ENCODE peak calls at places on chromosomes 12 and 14, in five cellular contexts. X is neuronal stem cell, G is GM23338, Z is GM23248, I is hepatocyte. Y is an unnamed sample.

GRCh38 chr12:108190529-108190928 is 61.4 kb downstream of the WSCD2 start:
- DNase-seq in X (no peak), G (no peak), Z (no peak), I (peak; percentile 22), Y (no peak)

GRCh38 chr14:104044016-104044415 is 41.5 kb upstream of the ASPG start:
- DNase-seq in X (no peak), I (no peak), G (no peak), Z (no peak), Y (no peak)

GRCh38 chr14:44912041-44912869 is 49.5 kb downstream of the KLHL28 start:
- DNase-seq in X (no peak), G (peak; percentile 32), Z (peak; percentile 36), I (no peak), Y (no peak)

GRCh38 chr14:39212034-39212433 is 21.7 kb upstream of the MIA2 start:
- DNase-seq in I (no peak), X (no peak), G (no peak), Z (no peak), Y (no peak)

GRCh38 chr14:99649219-99649618 is 4.3 kb downstream of the HHIPL1 start:
- DNase-seq in G (no peak), X (no peak), Z (peak; percentile 73), I (no peak), Y (no peak)

GRCh38 chr12:7667025-7667575 is 1.4 kb upstream of the APOBEC1 start:
- DNase-seq in Z (peak; percentile 47), I (no peak), G (peak; percentile 82), X (no peak), Y (no peak)

GRCh38 chr12:12007713-12008231 is 63.0 kb upstream of the BCL2L14 start:
- DNase-seq in G (no peak), X (no peak), Z (no peak), I (no peak), Y (no peak)

GRCh38 chr14:80628547-80628946 is 313.0 kb downstream of the CEP128 start:
- DNase-seq in G (no peak), Z (no peak), I (peak; percentile 41), X (no peak), Y (no peak)

GRCh38 chr14:101227611-101228594 is 324.4 kb upstream of the RTL1 start:
- DNase-seq in Z (no peak), G (no peak), X (no peak), I (no peak), Y (no peak)

GRCh38 chr14:67317822-67318221 is 41.8 kb downstream of the ATP6V1D start:
- DNase-seq in I (no peak), Z (no peak), G (no peak), X (no peak), Y (no peak)

GRCh38 chr12:4037747-4038312 is 164.6 kb upstream of the PARP11 start:
- DNase-seq in I (peak; percentile 73), X (no peak), G (peak; percentile 74), Z (peak; percentile 67), Y (peak; percentile 59)

GRCh38 chr14:104979758-104980591 is 1.8 kb upstream of the AHNAK2 start:
- DNase-seq in Z (no peak), G (no peak), I (peak; percentile 39), X (no peak), Y (no peak)

GRCh38 chr12:7716391-7716790 is 5.2 kb downstream of the DPPA3 start:
- DNase-seq in I (peak; percentile 19), X (no peak), G (peak; percentile 59), Z (peak; percentile 5), Y (peak; percentile 63)

GRCh38 chr14:75292886-75293285 is 14.3 kb downstream of the FOS start:
- DNase-seq in Z (no peak), X (no peak), G (no peak), I (no peak), Y (no peak)

GRCh38 chr12:109232731-109233130 is 76.4 kb downstream of the FOXN4 start:
- DNase-seq in I (no peak), X (no peak), G (no peak), Z (no peak), Y (no peak)

DNA sequence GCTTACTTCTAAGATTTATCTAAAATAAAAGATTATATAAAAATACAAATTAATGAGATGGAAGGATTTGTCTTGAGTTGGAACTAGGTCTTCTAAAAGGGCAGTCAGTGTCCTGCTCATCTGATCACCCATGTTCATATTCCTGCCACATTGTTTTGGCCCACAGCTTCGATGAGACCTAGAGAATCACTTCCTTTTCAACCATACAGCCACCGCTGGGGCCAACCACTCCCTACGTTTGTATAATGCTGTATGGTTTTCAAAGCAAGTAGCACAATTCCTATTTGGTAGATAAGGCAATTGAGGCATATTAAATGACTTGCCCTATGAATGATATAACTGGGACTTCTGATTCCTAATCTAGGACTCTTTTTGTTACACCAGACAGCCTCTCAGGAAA is 249.4 kb downstream of the ZFP36L1 start:
- DNase-seq in Z (no peak), I (no peak), G (no peak), X (no peak), Y (no peak)
- H3K4me1 ChIP-seq in Z (peaks cover 58% of the 10 kb centered on the region), I (peaks cover 22% of the 10 kb centered on the region), G (peaks cover 4% of the 10 kb centered on the region), X (peaks cover 29% of the 10 kb centered on the region), Y (peaks cover 43% of the 10 kb centered on the region)

GRCh38 chr12:93803408-93803807 is 126.2 kb downstream of the CRADD start:
- DNase-seq in Z (peak; percentile 85), I (peak; percentile 60), G (no peak), X (no peak), Y (peak; percentile 10)
- H2AFZ ChIP-seq in Z (peak overlapping the region; percentile 57), I (no peak overlapping the region), G (no peak overlapping the region), X (no peak overlapping the region), Y (no peak overlapping the region)

GRCh38 chr12:54587315-54587821 is 1.1 kb downstream of the PPP1R1A start:
- DNase-seq in X (no peak), G (no peak), I (peak; percentile 62), Z (peak; percentile 9), Y (no peak)
- H3K4me1 ChIP-seq in X (peaks cover 25% of the 10 kb centered on the region), G (peaks cover 38% of the 10 kb centered on the region), I (no peaks in the 10 kb centered on the region), Z (no peaks in the 10 kb centered on the region), Y (peaks cover 43% of the 10 kb centered on the region)

GRCh38 chr12:29734299-29734698 is 49.4 kb downstream of the TMTC1 start:
- DNase-seq in I (no peak), G (no peak), Z (no peak), X (no peak), Y (no peak)

GRCh38 chr12:29734748-29735147 is 49.0 kb downstream of the TMTC1 start:
- DNase-seq in G (no peak), I (no peak), X (no peak), Z (no peak), Y (no peak)

GRCh38 chr12:29731556-29731955 is 52.2 kb downstream of the TMTC1 start:
- DNase-seq in I (no peak), Z (no peak), X (no peak), G (no peak), Y (no peak)

GRCh38 chr12:29732211-29732992 is 51.3 kb downstream of the TMTC1 start:
- DNase-seq in X (no peak), Z (peak; percentile 35), G (no peak), I (no peak), Y (no peak)

DNA sequence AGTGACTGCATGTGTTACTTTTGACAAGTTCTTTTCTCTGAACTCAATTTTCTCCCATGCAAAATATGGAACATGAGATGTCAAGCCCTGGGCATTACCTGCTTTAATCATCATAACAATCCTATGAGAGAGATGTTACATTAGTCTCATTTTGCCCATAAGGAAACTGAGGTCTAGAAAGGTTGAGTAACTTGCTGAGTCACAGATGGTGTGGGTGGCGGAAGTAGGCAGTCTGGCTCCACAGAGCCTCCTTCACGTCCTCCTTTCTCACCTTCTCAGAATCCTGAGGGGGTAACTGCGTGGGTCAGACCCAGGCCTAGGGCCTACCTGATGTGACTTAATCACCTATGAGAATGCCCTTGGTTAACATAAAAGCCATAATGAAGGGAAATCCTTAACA is 50.7 kb downstream of the TMTC1 start:
- DNase-seq in X (no peak), G (no peak), Z (peak; percentile 35), I (no peak), Y (no peak)
- H2AFZ ChIP-seq in X (no peak overlapping the region), G (no peak overlapping the region), Z (peak overlapping the region; percentile 12), I (no peak overlapping the region), Y (no peak overlapping the region)

GRCh38 chr12:9730591-9730990 is 2.3 kb downstream of the CLECL1 start:
- DNase-seq in I (no peak), G (no peak), Z (no peak), X (no peak), Y (no peak)

GRCh38 chr12:9731393-9731792 is 1.5 kb downstream of the CLECL1 start:
- DNase-seq in X (no peak), I (no peak), G (no peak), Z (no peak), Y (no peak)

GRCh38 chr12:9735601-9736000 is 2.7 kb upstream of the CLECL1 start:
- DNase-seq in X (no peak), Z (no peak), I (no peak), G (no peak), Y (no peak)

GRCh38 chr12:9731797-9732196 is 1.1 kb downstream of the CLECL1 start:
- DNase-seq in I (no peak), G (no peak), Z (no peak), X (no peak), Y (no peak)

GRCh38 chr12:9732966-9733461 is at the start of gene CLECL1:
- DNase-seq in G (no peak), I (no peak), X (no peak), Z (no peak), Y (no peak)
- H3K4me1 ChIP-seq in G (no peaks in the 10 kb centered on the region), I (no peaks in the 10 kb centered on the region), X (no peaks in the 10 kb centered on the region), Z (no peaks in the 10 kb centered on the region), Y (no peaks in the 10 kb centered on the region)

DNA sequence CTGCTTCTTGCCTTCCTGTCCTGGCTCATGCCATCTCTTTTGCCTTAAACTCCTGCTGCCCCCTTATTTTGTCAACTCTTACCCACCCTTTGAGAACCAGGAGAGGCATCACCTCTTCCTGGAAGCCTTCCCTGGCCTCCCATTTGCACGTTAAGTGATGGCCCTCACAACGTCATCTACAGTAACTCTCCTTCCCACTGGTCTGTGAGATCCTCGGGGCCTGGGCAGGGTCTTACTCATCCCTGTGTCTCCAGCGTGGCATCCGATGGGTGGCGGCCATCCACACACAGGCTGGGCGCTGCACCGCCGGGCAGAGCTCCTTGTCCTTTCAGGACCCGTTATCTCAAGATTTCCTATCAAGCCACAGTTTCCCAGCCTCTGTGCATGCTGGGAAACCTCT is 16.8 kb upstream of the CACNA2D4 start:
- DNase-seq in I (no peak), X (no peak), G (no peak), Z (no peak), Y (no peak)
- H2AFZ ChIP-seq in I (no peak overlapping the region), X (no peak overlapping the region), G (no peak overlapping the region), Z (no peak overlapping the region), Y (no peak overlapping the region)

GRCh38 chr14:35333797-35334743 is 41.9 kb downstream of the PSMA6 start:
- DNase-seq in Z (no peak), I (no peak), G (no peak), X (no peak), Y (no peak)
- H3K4me1 ChIP-seq in Z (no peaks in the 10 kb centered on the region), I (peaks cover 58% of the 10 kb centered on the region), G (peaks cover 39% of the 10 kb centered on the region), X (peaks cover 16% of the 10 kb centered on the region), Y (peaks cover 21% of the 10 kb centered on the region)

GRCh38 chr14:21852061-21852664 is 178.5 kb upstream of the OR4E1 start:
- DNase-seq in I (peak; percentile 69), X (peak; percentile 50), G (peak; percentile 82), Z (peak; percentile 51), Y (peak; percentile 76)

DNA sequence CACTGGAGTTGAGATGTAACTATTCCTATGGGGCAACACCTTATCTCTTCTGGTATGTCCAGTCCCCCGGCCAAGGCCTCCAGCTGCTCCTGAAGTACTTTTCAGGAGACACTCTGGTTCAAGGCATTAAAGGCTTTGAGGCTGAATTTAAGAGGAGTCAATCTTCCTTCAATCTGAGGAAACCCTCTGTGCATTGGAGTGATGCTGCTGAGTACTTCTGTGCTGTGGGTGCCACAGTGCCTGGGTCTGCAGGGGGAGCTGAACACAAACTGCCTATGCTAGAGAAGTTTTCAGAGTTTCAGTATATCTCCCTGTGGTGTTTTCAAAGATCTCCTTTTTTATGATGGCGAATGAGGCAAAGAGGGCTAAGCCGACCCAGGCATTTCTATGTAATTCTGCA is 179.2 kb upstream of the OR4E1 start:
- DNase-seq in X (no peak), Z (no peak), I (no peak), G (no peak), Y (no peak)
- H2AFZ ChIP-seq in X (no peak overlapping the region), Z (no peak overlapping the region), I (no peak overlapping the region), G (peak overlapping the region; percentile 61), Y (peak overlapping the region; percentile 98)

Y was measured in neural progenitor cell.